ENCODE peak calls at places on chromosomes 13 and 19, in five cellular contexts. O is astrocyte of the spinal cord, W is breast epithelium, Y is left ventricle myocardium inferior, R is NB4. E is an unnamed sample.

GRCh38 chr19:1608414-1609391 is 3.4 kb upstream of the UQCR11 start:
- DNase-seq in R (no peak), O (peak; percentile 7), Y (no peak), W (no peak), E (no peak)

GRCh38 chr19:40744554-40745401 is 5.5 kb downstream of the ACTMAP start:
- DNase-seq in W (no peak), O (no peak), Y (no peak), R (no peak), E (no peak)

GRCh38 chr13:95865080-95865597 is 188.1 kb downstream of the UGGT2 start:
- DNase-seq in R (no peak), O (no peak), Y (no peak), W (no peak), E (no peak)

GRCh38 chr13:41032646-41033396 is 13.7 kb upstream of the ELF1 start:
- DNase-seq in O (no peak), W (no peak), Y (no peak), R (no peak), E (no peak)

GRCh38 chr13:106302011-106302410 is 233.5 kb downstream of the EFNB2 start:
- DNase-seq in R (no peak), O (no peak), W (no peak), Y (no peak), E (no peak)

GRCh38 chr13:112106467-112107141 is 39.7 kb downstream of the SOX1 start:
- DNase-seq in O (no peak), Y (no peak), R (no peak), W (no peak), E (no peak)

GRCh38 chr13:114134111-114134943 is 1.9 kb upstream of the RASA3 start:
- DNase-seq in Y (no peak), R (peak; percentile 42), W (no peak), O (no peak), E (no peak)

GRCh38 chr13:27022571-27023311 is 148.9 kb downstream of the USP12 start:
- DNase-seq in R (no peak), W (peak; percentile 60), Y (no peak), O (peak; percentile 50), E (peak; percentile 16)

GRCh38 chr19:38032151-38032550 is 125.1 kb downstream of the SIPA1L3 start:
- DNase-seq in Y (no peak), R (no peak), O (peak; percentile 66), W (no peak), E (no peak)

GRCh38 chr13:43232144-43232840 is 208.9 kb downstream of the DNAJC15 start:
- DNase-seq in O (no peak), W (no peak), Y (no peak), R (no peak), E (no peak)

GRCh38 chr13:27678306-27679040 is 56.8 kb downstream of the POLR1D start:
- DNase-seq in R (no peak), Y (no peak), W (no peak), O (no peak), E (no peak)

GRCh38 chr13:95360464-95361097 is 59.3 kb upstream of the ABCC4 start:
- DNase-seq in O (no peak), W (no peak), Y (no peak), R (no peak), E (peak; percentile 23)

GRCh38 chr19:48330012-48330681 is 4.8 kb downstream of the EMP3 start:
- DNase-seq in O (peak; percentile 56), Y (peak; percentile 71), W (peak; percentile 91), R (peak; percentile 100), E (no peak)

GRCh38 chr13:39876258-39876657 is 220.8 kb downstream of the COG6 start:
- DNase-seq in R (peak; percentile 11), O (peak; percentile 89), W (no peak), Y (no peak), E (peak; percentile 84)

GRCh38 chr19:30071871-30072270 is 129.8 kb downstream of the URI1 start:
- DNase-seq in Y (no peak), W (peak; percentile 49), R (no peak), O (no peak), E (no peak)

GRCh38 chr19:48509467-48510194 is 2.0 kb downstream of the LMTK3 start:
- DNase-seq in O (no peak), W (no peak), R (peak; percentile 76), Y (no peak), E (no peak)

GRCh38 chr13:75687145-75687763 is 51.1 kb downstream of the LMO7 start:
- DNase-seq in W (no peak), R (peak; percentile 37), O (peak; percentile 62), Y (no peak), E (peak; percentile 49)

GRCh38 chr13:52925775-52926285 is 77.4 kb upstream of the PCDH8 start:
- DNase-seq in Y (peak; percentile 56), R (no peak), O (no peak), W (no peak), E (no peak)

GRCh38 chr19:1169921-1170885 is 3.9 kb downstream of the SBNO2 start:
- DNase-seq in W (no peak), O (peak; percentile 29), R (no peak), Y (no peak), E (peak; percentile 39)

GRCh38 chr19:35509018-35509652 is 4.3 kb downstream of the DMKN start:
- DNase-seq in O (no peak), W (no peak), Y (no peak), R (no peak), E (no peak)

GRCh38 chr19:13079542-13079986 is 23.1 kb downstream of the LYL1 start:
- DNase-seq in O (peak; percentile 76), W (no peak), R (no peak), Y (no peak), E (no peak)

GRCh38 chr19:5961969-5962945 is 15.7 kb downstream of the RANBP3 start:
- DNase-seq in R (peak; percentile 53), O (peak; percentile 70), W (peak; percentile 64), Y (peak; percentile 43), E (no peak)

GRCh38 chr13:84760956-84761355 is 878.7 kb upstream of the SLITRK1 start:
- DNase-seq in O (no peak), W (no peak), Y (no peak), R (no peak), E (no peak)

GRCh38 chr19:40466219-40467006 is at the start of gene SPTBN4:
- DNase-seq in W (peak; percentile 65), Y (no peak), R (no peak), O (no peak), E (no peak)

GRCh38 chr13:74449811-74450524 is 315.8 kb upstream of the KLF12 start:
- DNase-seq in R (no peak), O (no peak), W (no peak), Y (no peak), E (no peak)

GRCh38 chr13:109871018-109871370 is 84.6 kb upstream of the IRS2 start:
- DNase-seq in O (peak; percentile 24), Y (no peak), W (no peak), R (no peak), E (peak; percentile 61)

GRCh38 chr13:88068975-88069374 is 397.8 kb downstream of the SLITRK5 start:
- DNase-seq in W (no peak), Y (no peak), R (peak; percentile 40), O (no peak), E (no peak)

GRCh38 chr13:24267283-24267682 is 42.1 kb upstream of the C1QTNF9 start:
- DNase-seq in W (no peak), O (peak; percentile 13), Y (no peak), R (no peak), E (no peak)

GRCh38 chr19:535017-535835 is 3.7 kb downstream of the CDC34 start:
- DNase-seq in Y (no peak), R (no peak), W (no peak), O (no peak), E (no peak)

GRCh38 chr19:51127755-51128154 is 3.0 kb downstream of the SIGLEC9 start:
- DNase-seq in Y (no peak), W (no peak), R (peak; percentile 94), O (no peak), E (no peak)

GRCh38 chr19:57668635-57669034 is at the start of gene ZSCAN4:
- DNase-seq in Y (no peak), R (no peak), O (no peak), W (no peak), E (no peak)

GRCh38 chr13:114162533-114162922 is 16.5 kb upstream of the CFAP97D2 start:
- DNase-seq in R (no peak), Y (no peak), O (no peak), W (no peak), E (no peak)

GRCh38 chr19:35462476-35462953 is 14.5 kb downstream of the FFAR2 start:
- DNase-seq in R (peak; percentile 75), O (no peak), W (no peak), Y (no peak), E (peak; percentile 0)

GRCh38 chr13:33017410-33017929 is 1.2 kb downstream of the KL start:
- DNase-seq in Y (peak; percentile 48), R (peak; percentile 43), W (no peak), O (peak; percentile 30), E (no peak)

GRCh38 chr19:39828015-39828633 is 5.8 kb downstream of the DYRK1B start:
- DNase-seq in Y (no peak), R (no peak), W (no peak), O (no peak), E (no peak)

DNA sequence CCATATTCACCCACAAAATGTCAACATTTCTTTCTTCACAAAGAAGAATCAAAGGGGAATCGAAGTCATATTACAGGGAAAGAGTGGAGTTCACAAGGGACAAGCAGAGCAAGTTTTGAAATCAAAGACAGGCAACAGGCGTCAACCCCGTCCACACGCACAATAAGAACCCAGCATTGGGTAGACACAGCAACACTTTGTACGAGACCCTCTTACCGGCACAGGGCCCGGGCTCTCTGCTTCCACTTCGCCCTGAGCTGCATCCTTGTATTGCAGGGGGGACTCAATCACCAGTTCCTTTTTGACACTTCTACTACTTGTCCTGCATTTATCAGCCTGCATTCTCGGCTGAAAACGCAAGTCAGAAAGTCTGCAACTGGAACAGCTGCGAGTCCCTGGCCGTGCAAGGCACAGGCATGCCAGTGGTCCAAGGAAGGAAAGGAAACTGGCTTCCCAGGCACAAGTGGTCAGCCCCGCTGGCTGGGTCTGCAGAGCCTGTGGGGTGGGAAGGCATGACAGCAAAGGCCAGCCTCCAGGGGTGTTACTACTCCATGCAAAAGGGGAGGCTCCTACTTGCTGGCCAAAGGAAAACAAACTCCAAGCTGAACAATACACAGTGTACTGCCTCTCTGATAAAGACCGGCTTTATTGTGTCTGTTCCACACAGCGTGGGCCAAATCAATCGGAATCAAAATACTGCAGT is at the start of gene DOCK9:
- DNase-seq in W (peak; percentile 60), R (no peak), O (peak; percentile 89), Y (peak; percentile 77), E (peak; percentile 52)
- TF ChIP-seq CTCF in W (no peak), R (no peak), O (no peak), Y (no peak), E (no peak)

GRCh38 chr19:10868872-10869547 is 2.3 kb upstream of the CARM1 start:
- DNase-seq in R (no peak), O (no peak), Y (no peak), W (no peak), E (no peak)
- TF ChIP-seq CTCF in R (no peak), O (no peak), Y (no peak), W (no peak), E (no peak)

GRCh38 chr19:45164577-45165335 is 4.0 kb upstream of the NKPD1 start:
- DNase-seq in W (peak; percentile 80), O (peak; percentile 45), Y (peak; percentile 45), R (peak; percentile 88), E (peak; percentile 68)
- TF ChIP-seq CTCF in W (no peak), O (no peak), Y (no peak), R (no peak), E (peak; percentile 27)

DNA sequence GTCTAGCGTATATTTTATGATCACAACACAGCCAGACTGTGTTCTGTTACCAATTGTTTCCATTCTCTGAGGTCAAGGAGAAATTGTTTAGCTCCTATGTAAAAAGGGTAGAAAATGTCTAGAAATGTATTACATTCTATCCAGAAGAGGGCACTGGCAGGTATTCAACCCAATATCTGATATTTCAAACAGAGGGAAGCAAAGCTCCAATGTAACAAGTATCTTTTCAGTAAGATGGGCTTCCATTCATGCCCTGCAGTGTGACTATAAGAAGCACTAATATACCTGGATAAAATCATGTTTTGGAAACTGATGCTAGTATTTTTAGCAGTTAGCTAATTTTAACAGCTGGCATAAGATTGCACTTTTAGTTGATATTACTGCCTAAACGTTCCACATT is 312.7 kb downstream of the FGF14 start:
- DNase-seq in O (peak; percentile 20), R (no peak), W (no peak), Y (no peak), E (no peak)
- TF ChIP-seq CTCF in O (peak; percentile 24), R (no peak), W (no peak), Y (peak; percentile 35), E (no peak)

E was measured in HFFc6.